ENCODE peak calls at places on chromosome 6, in nine cellular contexts. G is tibial nerve; A is NCI-H1436; V is Ammon's horn; P is hippocampal formation; Q is left cardiac atrium; H is effector CD4-positive, alpha-beta T cell; N is activated CD4-positive, alpha-beta T cell treated with anti-CD3 and anti-CD28 coated beads, Interleukin-2, amount 10 ng/mL, durations not matched to agents 7 days and 5 days; K is activated gamma-delta T cell treated with Interleukin-2 at 50 U/mL for 16 hours. R is an unnamed sample.

GRCh38 chr6:131937219-131937618 is 14.0 kb downstream of the CCN2 start:
- DNase-seq in G (no peak), A (no peak), V (no peak), P (no peak), Q (no peak), H (no peak), N (no peak), K (no peak), R (no peak)

GRCh38 chr6:78810698-78811097 is 56.7 kb upstream of the IRAK1BP1 start:
- DNase-seq in G (no peak), A (no peak), V (no peak), P (no peak), Q (no peak), H (no peak), N (no peak), K (no peak), R (no peak)

GRCh38 chr6:11264100-11264499 is 31.6 kb upstream of the NEDD9 start:
- DNase-seq in G (no peak), A (no peak), V (no peak), P (no peak), Q (no peak), H (no peak), N (no peak), K (no peak), R (no peak)

GRCh38 chr6:33604941-33605854 is 15.9 kb upstream of the ITPR3 start:
- DNase-seq in G (no peak), A (no peak), V (no peak), P (no peak), Q (no peak), H (no peak), N (no peak), K (no peak), R (no peak)

GRCh38 chr6:146910611-146911010 is 293.6 kb upstream of the STXBP5 start:
- DNase-seq in G (no peak), A (no peak), V (no peak), P (no peak), Q (no peak), H (no peak), N (no peak), K (no peak), R (no peak)

GRCh38 chr6:14017626-14018475 is 93.1 kb downstream of the RNF182 start:
- DNase-seq in G (no peak), A (no peak), V (no peak), P (no peak), Q (no peak), H (no peak), N (no peak), K (no peak), R (no peak)

GRCh38 chr6:55290736-55291135 is 36.5 kb upstream of the GFRAL start:
- DNase-seq in G (no peak), A (no peak), V (no peak), P (no peak), Q (no peak), H (no peak), N (no peak), K (no peak), R (no peak)

GRCh38 chr6:13278184-13278583 is 50.2 kb downstream of the TBC1D7 start:
- DNase-seq in G (no peak), A (no peak), V (no peak), P (no peak), Q (no peak), H (no peak), N (no peak), K (no peak), R (no peak)

GRCh38 chr6:33314515-33314942 is 651 bp upstream of the TAPBP start:
- DNase-seq in G (no peak), A (peak; percentile 33), V (peak; percentile 62), P (no peak), Q (peak; percentile 81), H (peak; percentile 73), N (peak; percentile 82), K (peak; percentile 51), R (peak; percentile 68)

GRCh38 chr6:80605165-80605989 is 498.9 kb downstream of the BCKDHB start:
- DNase-seq in G (no peak), A (peak; percentile 30), V (peak; percentile 14), P (peak; percentile 24), Q (no peak), H (no peak), N (no peak), K (no peak), R (peak; percentile 16)

GRCh38 chr6:72363844-72364740 is 257.8 kb upstream of the KCNQ5 start:
- DNase-seq in G (no peak), A (no peak), V (peak; percentile 14), P (no peak), Q (peak; percentile 25), H (no peak), N (no peak), K (no peak), R (peak; percentile 79)

GRCh38 chr6:169639653-169640278 is 62.1 kb downstream of the WDR27 start:
- DNase-seq in G (no peak), A (no peak), V (no peak), P (no peak), Q (no peak), H (no peak), N (no peak), K (no peak), R (no peak)

GRCh38 chr6:4950849-4951533 is 52.8 kb downstream of the RPP40 start:
- DNase-seq in G (no peak), A (no peak), V (no peak), P (no peak), Q (no peak), H (no peak), N (no peak), K (no peak), R (no peak)

GRCh38 chr6:14467591-14467990 is 350.0 kb downstream of the CD83 start:
- DNase-seq in G (no peak), A (no peak), V (no peak), P (no peak), Q (no peak), H (no peak), N (no peak), K (no peak), R (no peak)

GRCh38 chr6:3456794-3457709 is at the start of gene SLC22A23:
- DNase-seq in G (peak; percentile 46), A (peak; percentile 81), V (peak; percentile 63), P (peak; percentile 51), Q (peak; percentile 60), H (peak; percentile 61), N (peak; percentile 70), K (peak; percentile 50), R (no peak)

R was measured in amniotic stem cell.